ENCODE peak calls at places on chromosomes 5 and 9, in ten cellular contexts. Y, Q, P, B, U, L, F, T, R and A are unnamed samples.
A peak's percentile ranks its signal among the peaks of the same experiment; 100 is the strongest.

GRCh38 chr5:6703791-6704190 is 9.4 kb upstream of the TENT4A start:
- DNase-seq in Q (peak; percentile 36), Y (no peak), R (no peak), B (no peak), T (no peak), L (no peak), P (no peak), F (no peak), U (no peak), A (no peak)

GRCh38 chr5:67066815-67067214 is 129.8 kb downstream of the CD180 start:
- DNase-seq in U (no peak), Q (peak; percentile 24), Y (peak; percentile 77), R (no peak), P (no peak), L (peak; percentile 40), T (no peak), B (no peak), F (peak; percentile 52), A (no peak)

GRCh38 chr5:158287643-158288228 is 428.8 kb upstream of the CLINT1 start:
- DNase-seq in P (no peak), Y (peak; percentile 38), L (peak; percentile 29), R (no peak), Q (peak; percentile 69), U (no peak), T (peak; percentile 14), B (no peak), F (no peak), A (no peak)

GRCh38 chr5:137497396-137498290 is 1.5 kb downstream of the SPOCK1 start:
- DNase-seq in Y (no peak), R (no peak), P (no peak), F (no peak), U (no peak), B (no peak), T (no peak), Q (no peak), L (no peak), A (no peak)

GRCh38 chr5:42586625-42587024 is 163.4 kb downstream of the GHR start:
- DNase-seq in L (no peak), T (no peak), F (no peak), Y (peak; percentile 15), B (no peak), P (peak; percentile 37), Q (peak; percentile 33), R (no peak), U (peak; percentile 45), A (no peak)

GRCh38 chr5:59744531-59744992 is 149.0 kb downstream of the PDE4D start:
- DNase-seq in R (no peak), L (no peak), P (no peak), B (no peak), T (no peak), Q (peak; percentile 75), Y (peak; percentile 89), F (no peak), U (no peak), A (no peak)

GRCh38 chr9:121138973-121139372 is 62.7 kb downstream of the RAB14 start:
- DNase-seq in Y (no peak), F (no peak), B (no peak), L (no peak), U (no peak), Q (no peak), R (no peak), T (no peak), P (no peak), A (no peak)

GRCh38 chr9:123324767-123325183 is 31.2 kb upstream of the CRB2 start:
- DNase-seq in T (no peak), U (no peak), L (no peak), F (peak; percentile 15), P (no peak), Q (no peak), R (no peak), B (no peak), Y (no peak), A (no peak)

GRCh38 chr5:132275367-132276220 is 18.1 kb downstream of the PDLIM4 start:
- DNase-seq in L (no peak), P (no peak), B (no peak), U (no peak), T (no peak), R (no peak), Q (no peak), Y (no peak), F (no peak), A (no peak)

GRCh38 chr5:11050596-11051304 is 289.7 kb upstream of the DAP start:
- DNase-seq in Q (peak; percentile 40), L (no peak), T (no peak), P (no peak), F (no peak), R (no peak), U (no peak), Y (no peak), B (no peak), A (no peak)

GRCh38 chr9:28341913-28342312 is 768.6 kb upstream of the C9orf72 start:
- DNase-seq in B (no peak), R (no peak), Y (no peak), P (no peak), L (no peak), T (no peak), U (no peak), F (no peak), Q (no peak), A (no peak)

GRCh38 chr5:82367930-82368329 is 89.8 kb upstream of the RPS23 start:
- DNase-seq in F (no peak), P (no peak), Q (no peak), U (no peak), Y (no peak), R (no peak), B (no peak), L (no peak), T (no peak), A (no peak)

GRCh38 chr5:74953961-74954720 is 88.0 kb upstream of the FAM169A start:
- DNase-seq in U (no peak), P (no peak), Y (peak; percentile 20), R (no peak), F (peak; percentile 51), Q (peak; percentile 56), L (no peak), B (no peak), T (no peak), A (no peak)

GRCh38 chr5:10518352-10518751 is 45.5 kb upstream of the ANKRD33B start:
- DNase-seq in Q (peak; percentile 78), L (no peak), Y (peak; percentile 65), U (no peak), B (no peak), R (no peak), T (no peak), P (no peak), F (no peak), A (no peak)

GRCh38 chr9:5879419-5880181 is 11.1 kb upstream of the MLANA start:
- DNase-seq in F (no peak), Y (peak; percentile 60), B (peak; percentile 8), L (no peak), R (no peak), T (no peak), U (no peak), P (no peak), Q (peak; percentile 80), A (no peak)

GRCh38 chr5:2133080-2133479 is 250.4 kb upstream of the IRX4 start:
- DNase-seq in F (no peak), L (no peak), P (no peak), B (no peak), U (no peak), Y (peak; percentile 59), R (no peak), T (no peak), Q (peak; percentile 59), A (no peak)

GRCh38 chr5:172636279-172637050 is 4.6 kb upstream of the NEURL1B start:
- DNase-seq in L (no peak), T (no peak), B (no peak), R (no peak), P (no peak), Y (no peak), U (no peak), F (no peak), Q (no peak), A (no peak)

GRCh38 chr5:122704247-122705036 is 70.4 kb upstream of the SNX2 start:
- DNase-seq in Q (peak; percentile 75), F (no peak), Y (peak; percentile 78), R (no peak), L (no peak), T (no peak), P (peak; percentile 65), B (peak; percentile 64), U (no peak), A (no peak)
- TF ChIP-seq CTCF in Q (peak; percentile 70), F (peak; percentile 33), Y (peak; percentile 75), R (peak; percentile 23), L (peak; percentile 31), T (peak; percentile 58), P (peak; percentile 73), B (peak; percentile 68), U (peak; percentile 38), A (peak; percentile 52)

GRCh38 chr9:69877852-69878507 is 57.4 kb downstream of the CFAP95 start:
- DNase-seq in L (no peak), Y (peak; percentile 68), F (no peak), Q (peak; percentile 60), B (peak; percentile 50), T (no peak), R (peak; percentile 22), P (peak; percentile 24), U (no peak), A (no peak)
- TF ChIP-seq CTCF in L (peak; percentile 44), Y (peak; percentile 62), F (peak; percentile 40), Q (peak; percentile 60), B (peak; percentile 70), T (peak; percentile 73), R (no peak), P (peak; percentile 64), U (peak; percentile 60), A (peak; percentile 38)

DNA sequence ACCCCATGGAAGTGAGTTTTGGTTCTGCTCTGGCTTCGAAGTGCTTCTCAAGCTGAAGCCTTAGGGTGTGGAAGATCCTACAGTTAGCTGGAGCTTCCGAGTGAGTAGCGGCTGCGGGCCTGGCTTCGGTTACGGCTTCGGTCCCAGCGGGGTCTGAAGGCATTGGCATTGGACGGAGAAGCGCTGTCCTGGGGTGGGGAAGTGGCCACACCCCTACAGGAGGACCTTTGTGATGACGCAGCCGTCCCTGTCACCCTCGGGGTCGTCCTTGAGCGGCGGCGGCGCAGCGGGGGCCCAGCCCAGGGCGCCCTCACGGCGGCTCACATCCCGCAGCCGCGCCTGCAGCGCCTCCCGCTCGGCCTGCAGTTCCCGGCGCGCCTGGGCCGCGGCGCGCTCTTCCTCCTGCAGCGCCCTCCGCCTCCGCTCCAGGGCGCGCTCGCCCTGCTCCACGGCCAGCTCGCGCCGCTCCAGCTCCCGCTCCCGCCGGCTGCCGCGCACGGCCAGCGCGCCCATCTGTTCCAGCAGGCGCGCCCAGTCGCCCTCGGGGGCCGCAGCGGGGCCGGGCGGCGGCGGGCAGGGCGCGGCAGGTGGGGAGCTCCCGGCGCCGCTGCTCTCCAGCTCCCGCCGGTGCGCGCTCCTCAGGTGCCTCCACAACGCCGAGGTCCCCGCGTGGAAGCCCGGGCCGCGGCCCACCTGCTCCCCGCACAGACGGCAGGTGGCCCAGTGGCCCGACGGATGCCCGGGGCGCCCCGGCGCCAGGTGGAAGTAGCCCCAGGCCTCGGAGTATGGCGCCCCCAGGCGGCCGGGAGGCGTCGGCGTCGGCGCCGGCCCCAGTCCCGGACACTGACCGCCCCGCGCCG is 9.9 kb downstream of the ZBED3 start:
- DNase-seq in T (peak; percentile 48), Q (peak; percentile 60), F (peak; percentile 66), R (peak; percentile 93), U (peak; percentile 78), B (peak; percentile 90), L (peak; percentile 70), P (peak; percentile 82), Y (peak; percentile 63), A (peak; percentile 85)
- TF ChIP-seq CTCF in T (peak; percentile 44), Q (no peak), F (peak; percentile 56), R (peak; percentile 88), U (peak; percentile 73), B (peak; percentile 84), L (peak; percentile 61), P (peak; percentile 49), Y (peak; percentile 30), A (peak; percentile 59)

GRCh38 chr9:80605129-80605528 is 1033.4 kb downstream of the TLE4 start:
- DNase-seq in L (no peak), P (peak; percentile 50), U (no peak), F (no peak), R (no peak), B (peak; percentile 40), Y (peak; percentile 71), T (no peak), Q (peak; percentile 49), A (no peak)
- TF ChIP-seq CTCF in L (peak; percentile 17), P (peak; percentile 54), U (peak; percentile 25), F (no peak), R (no peak), B (peak; percentile 68), Y (peak; percentile 54), T (peak; percentile 39), Q (peak; percentile 42), A (peak; percentile 44)